ENCODE peak calls at places on chromosome X, in six cellular contexts. O is HuH-7; J is right cardiac atrium; P is naive thymus-derived CD4-positive, alpha-beta T cell; U is NCI-H1436 treated with DMSO at 0.1 percent for 48 hours; X is activated CD4-positive, alpha-beta T cell treated with anti-CD3 and anti-CD28 coated beads, Interleukin-2, amount 10 ng/mL, durations not matched to agents 7 days and 5 days. M is an unnamed sample.

GRCh38 chrX:276588-277171 is 4.5 kb upstream of the PLCXD1 start:
- DNase-seq in U (no peak), J (peak; percentile 29), O (no peak), X (peak; percentile 8), P (no peak), M (no peak)

GRCh38 chrX:153725039-153725831 is 579 bp downstream of the ABCD1 start:
- DNase-seq in U (no peak), O (peak; percentile 48), X (peak; percentile 16), P (no peak), J (no peak), M (no peak)

GRCh38 chrX:15471016-15471415 is 22.1 kb downstream of the PIR start:
- DNase-seq in O (peak; percentile 10), U (no peak), P (peak; percentile 39), J (peak; percentile 42), X (peak; percentile 57), M (peak; percentile 25)

GRCh38 chrX:23292979-23293651 is 41.5 kb upstream of the PTCHD1 start:
- DNase-seq in U (no peak), J (no peak), O (no peak), P (no peak), X (no peak), M (no peak)

GRCh38 chrX:40867352-40867751 is 132.0 kb upstream of the MED14 start:
- DNase-seq in X (no peak), O (no peak), U (no peak), P (no peak), J (no peak), M (no peak)

GRCh38 chrX:78064152-78064551 is 39.9 kb upstream of the PGK1 start:
- DNase-seq in P (no peak), U (no peak), X (no peak), J (no peak), O (no peak), M (no peak)

GRCh38 chrX:68719904-68720614 is 72.6 kb downstream of the STARD8 start:
- DNase-seq in X (no peak), O (no peak), P (no peak), J (no peak), U (no peak), M (no peak)

GRCh38 chrX:133670394-133670793 is 255.1 kb upstream of the GPC4 start:
- DNase-seq in U (no peak), O (no peak), P (peak; percentile 6), J (no peak), X (peak; percentile 6), M (no peak)

GRCh38 chrX:104098151-104098808 is 14.0 kb upstream of the ZCCHC18 start:
- DNase-seq in U (peak; percentile 46), J (peak; percentile 46), X (peak; percentile 62), P (peak; percentile 58), O (peak; percentile 24), M (peak; percentile 53)

GRCh38 chrX:68647156-68647957 is at the start of gene STARD8:
- DNase-seq in U (no peak), X (no peak), J (peak; percentile 52), O (no peak), P (no peak), M (no peak)

GRCh38 chrX:19673334-19674040 is 158.2 kb upstream of the MAP3K15 start:
- DNase-seq in J (peak; percentile 82), P (no peak), U (no peak), X (no peak), O (no peak), M (no peak)

GRCh38 chrX:112841114-112841819 is 636 bp upstream of the AMOT start:
- DNase-seq in O (peak; percentile 81), U (peak; percentile 74), J (peak; percentile 86), X (peak; percentile 72), P (peak; percentile 80), M (peak; percentile 75)

GRCh38 chrX:46912673-46913491 is 661 bp downstream of the JADE3 start:
- DNase-seq in O (peak; percentile 52), U (no peak), X (peak; percentile 18), P (peak; percentile 5), J (peak; percentile 46), M (peak; percentile 58)

GRCh38 chrX:149208285-149208684 is 296.8 kb downstream of the IDS start:
- DNase-seq in J (no peak), U (no peak), P (no peak), O (no peak), X (no peak), M (no peak)

GRCh38 chrX:30302957-30303356 is 6.2 kb downstream of the NR0B1 start:
- DNase-seq in X (no peak), P (no peak), O (no peak), U (no peak), J (peak; percentile 25), M (no peak)

GRCh38 chrX:105876658-105877057 is 54.3 kb downstream of the NRK start:
- DNase-seq in O (peak; percentile 2), X (no peak), P (no peak), U (no peak), J (no peak), M (no peak)

GRCh38 chrX:15790766-15791380 is 589 bp downstream of the ZRSR2 start:
- DNase-seq in P (no peak), U (no peak), O (no peak), J (no peak), X (no peak), M (no peak)

GRCh38 chrX:150989420-150989819 is 6.3 kb downstream of the HMGB3 start:
- DNase-seq in J (no peak), X (no peak), U (no peak), P (no peak), O (no peak), M (no peak)

GRCh38 chrX:142428916-142429315 is 223.8 kb upstream of the MAGEC2 start:
- DNase-seq in O (no peak), X (no peak), P (no peak), U (no peak), J (no peak), M (no peak)

GRCh38 chrX:12673487-12673886 is 117.7 kb upstream of the PRPS2 start:
- DNase-seq in U (no peak), J (no peak), X (no peak), O (no peak), P (no peak), M (no peak)

GRCh38 chrX:75131973-75132627 is 24.0 kb downstream of the ABCB7 start:
- DNase-seq in X (no peak), P (no peak), J (no peak), U (no peak), O (no peak), M (no peak)

GRCh38 chrX:68179355-68179754 is 253.9 kb downstream of the OPHN1 start:
- DNase-seq in P (no peak), U (no peak), J (no peak), O (no peak), X (no peak), M (no peak)

GRCh38 chrX:31237189-31237588 is 165.3 kb upstream of the FTHL17 start:
- DNase-seq in P (no peak), O (no peak), U (no peak), X (no peak), J (no peak), M (peak; percentile 32)

GRCh38 chrX:19382500-19383145 is 38.9 kb downstream of the PDHA1 start:
- DNase-seq in P (peak; percentile 39), X (peak; percentile 65), O (peak; percentile 56), J (peak; percentile 29), U (no peak), M (peak; percentile 3)

GRCh38 chrX:36431819-36432218 is 512.3 kb downstream of the CFAP47 start:
- DNase-seq in U (no peak), J (no peak), O (no peak), X (no peak), P (no peak), M (no peak)

GRCh38 chrX:47499291-47499690 is 16.3 kb upstream of the ZNF41 start:
- DNase-seq in P (no peak), J (no peak), U (no peak), O (no peak), X (no peak), M (no peak)

GRCh38 chrX:123236868-123237267 is 52.8 kb downstream of the GRIA3 start:
- DNase-seq in J (no peak), U (no peak), X (no peak), O (no peak), P (no peak), M (no peak)

GRCh38 chrX:133598596-133599334 is 183.5 kb upstream of the GPC4 start:
- DNase-seq in O (no peak), J (no peak), U (no peak), P (no peak), X (no peak), M (no peak)

GRCh38 chrX:2817036-2817435 is 11.7 kb upstream of the GYG2 start:
- DNase-seq in J (no peak), U (no peak), X (no peak), P (no peak), O (no peak), M (no peak)

GRCh38 chrX:139932077-139932900 is 564 bp downstream of the ATP11C start:
- DNase-seq in J (peak; percentile 52), X (peak; percentile 21), U (no peak), P (peak; percentile 51), O (no peak), M (peak; percentile 44)

GRCh38 chrX:128007882-128008281 is 44.3 kb downstream of the ACTRT1 start:
- DNase-seq in U (no peak), P (no peak), O (no peak), X (no peak), J (no peak), M (no peak)

GRCh38 chrX:98422530-98422929 is 1538.8 kb downstream of the RPA4 start:
- DNase-seq in J (no peak), X (no peak), U (no peak), O (no peak), P (no peak), M (no peak)

GRCh38 chrX:78011846-78012245 is 42.4 kb upstream of the PGAM4 start:
- DNase-seq in U (no peak), P (no peak), J (no peak), O (no peak), X (no peak), M (no peak)

GRCh38 chrX:49627030-49627777 is 28.4 kb downstream of the GAGE1 start:
- DNase-seq in X (peak; percentile 60), P (peak; percentile 39), U (no peak), J (peak; percentile 16), O (peak; percentile 42), M (no peak)

GRCh38 chrX:103356023-103356798 is at the start of gene TCEAL9:
- DNase-seq in P (no peak), J (peak; percentile 61), X (no peak), O (peak; percentile 59), U (peak; percentile 5), M (no peak)

GRCh38 chrX:104351173-104351769 is 96.5 kb upstream of the ESX1 start:
- DNase-seq in J (no peak), P (no peak), X (no peak), O (no peak), U (no peak), M (no peak)

GRCh38 chrX:6729581-6729980 is 194.7 kb upstream of the VCX3A start:
- DNase-seq in U (no peak), X (no peak), O (no peak), P (no peak), J (no peak), M (no peak)

GRCh38 chrX:45850775-45851433 is 650.2 kb upstream of the DIPK2B start:
- DNase-seq in U (no peak), P (peak; percentile 13), J (peak; percentile 10), O (no peak), X (peak; percentile 23), M (peak; percentile 2)